ENCODE peak calls at places on chromosomes 2 and 18, in four cellular contexts. One of them, this sample, is unnamed.

GRCh38 chr18:53380063-53380639 is 844.3 kb downstream of the MBD2 start:
- DNase-seq in left cardiac atrium: no peak
- DNase-seq in A549: peak; percentile 3
- DNase-seq in GM10248: peak; percentile 14
- DNase-seq in this sample: no peak

GRCh38 chr2:74482801-74483674 is at the start of the genes CCDC142 and TTC31:
- DNase-seq in left cardiac atrium: peak; percentile 97
- DNase-seq in A549: peak; percentile 95
- DNase-seq in GM10248: peak; percentile 93
- DNase-seq in this sample: peak; percentile 99

GRCh38 chr2:151872468-151872867 is 44.2 kb upstream of the ARL5A start:
- DNase-seq in left cardiac atrium: no peak
- DNase-seq in A549: no peak
- DNase-seq in GM10248: no peak
- DNase-seq in this sample: no peak

GRCh38 chr2:27407798-27408491 is 1.4 kb downstream of the PPM1G start:
- DNase-seq in left cardiac atrium: no peak
- DNase-seq in A549: peak; percentile 75
- DNase-seq in GM10248: no peak
- DNase-seq in this sample: no peak

GRCh38 chr2:215736653-215737290 is 276.6 kb downstream of the MREG start:
- DNase-seq in left cardiac atrium: no peak
- DNase-seq in A549: peak; percentile 20
- DNase-seq in GM10248: no peak
- DNase-seq in this sample: no peak

GRCh38 chr2:238260879-238261278 is 21.0 kb upstream of the HES6 start:
- DNase-seq in left cardiac atrium: peak; percentile 42
- DNase-seq in A549: no peak
- DNase-seq in GM10248: no peak
- DNase-seq in this sample: no peak

GRCh38 chr2:241153616-241154015 is 3.3 kb downstream of the PPP1R7 start:
- DNase-seq in left cardiac atrium: no peak
- DNase-seq in A549: no peak
- DNase-seq in GM10248: no peak
- DNase-seq in this sample: no peak

GRCh38 chr2:84886791-84887190 is 5.9 kb upstream of the TRABD2A start:
- DNase-seq in left cardiac atrium: no peak
- DNase-seq in A549: no peak
- DNase-seq in GM10248: no peak
- DNase-seq in this sample: no peak

GRCh38 chr2:1743396-1744150 is 742 bp downstream of the PXDN start:
- DNase-seq in left cardiac atrium: peak; percentile 39
- DNase-seq in A549: no peak
- DNase-seq in GM10248: no peak
- DNase-seq in this sample: no peak

GRCh38 chr2:42116195-42117181 is 52.7 kb upstream of the EML4 start:
- DNase-seq in left cardiac atrium: no peak
- DNase-seq in A549: no peak
- DNase-seq in GM10248: no peak
- DNase-seq in this sample: no peak

GRCh38 chr2:180291552-180292421 is 284.7 kb upstream of the CWC22 start:
- DNase-seq in left cardiac atrium: no peak
- DNase-seq in A549: peak; percentile 4
- DNase-seq in GM10248: no peak
- DNase-seq in this sample: no peak

GRCh38 chr2:193751299-193751698 is 1556.6 kb upstream of the TMEFF2 start:
- DNase-seq in left cardiac atrium: no peak
- DNase-seq in A549: no peak
- DNase-seq in GM10248: no peak
- DNase-seq in this sample: no peak

GRCh38 chr2:26492749-26493515 is 15.0 kb upstream of the OTOF start:
- DNase-seq in left cardiac atrium: no peak
- DNase-seq in A549: no peak
- DNase-seq in GM10248: no peak
- DNase-seq in this sample: no peak

GRCh38 chr2:120398051-120398960 is 52.4 kb downstream of the INHBB start:
- DNase-seq in left cardiac atrium: peak; percentile 12
- DNase-seq in A549: peak; percentile 38
- DNase-seq in GM10248: no peak
- DNase-seq in this sample: no peak

GRCh38 chr18:26506012-26506411 is 42.3 kb downstream of the KCTD1 start:
- DNase-seq in left cardiac atrium: no peak
- DNase-seq in A549: no peak
- DNase-seq in GM10248: no peak
- DNase-seq in this sample: no peak

GRCh38 chr2:162623888-162624287 is 214.7 kb downstream of the KCNH7 start:
- DNase-seq in left cardiac atrium: no peak
- DNase-seq in A549: no peak
- DNase-seq in GM10248: no peak
- DNase-seq in this sample: no peak

GRCh38 chr18:62080172-62080571 is 106.7 kb downstream of the PIGN start:
- DNase-seq in left cardiac atrium: no peak
- DNase-seq in A549: no peak
- DNase-seq in GM10248: no peak
- DNase-seq in this sample: no peak

GRCh38 chr2:121469361-121469760 is 61.3 kb upstream of the RNU4ATAC start:
- DNase-seq in left cardiac atrium: no peak
- DNase-seq in A549: no peak
- DNase-seq in GM10248: no peak
- DNase-seq in this sample: no peak

GRCh38 chr2:39127973-39128372 is 7.1 kb upstream of the SOS1 start:
- DNase-seq in left cardiac atrium: no peak
- DNase-seq in A549: no peak
- DNase-seq in GM10248: no peak
- DNase-seq in this sample: no peak

GRCh38 chr2:113219889-113220641 is 46.3 kb downstream of the PSD4 start:
- DNase-seq in left cardiac atrium: peak; percentile 64
- DNase-seq in A549: peak; percentile 64
- DNase-seq in GM10248: no peak
- DNase-seq in this sample: no peak

This sample was measured in esophagus muscularis mucosa.